ENCODE peak calls at places on chromosomes 2 and 18, in four cellular contexts. One of them, this sample, is unnamed.

GRCh38 chr2:215003001-215003400 is 135.4 kb downstream of the ABCA12 start:
- DNase-seq in sigmoid colon: no peak
- DNase-seq in HTR-8/SVneo: no peak
- DNase-seq in occipital lobe: peak
- DNase-seq in this sample: peak

GRCh38 chr18:54254265-54254758 is 15.0 kb upstream of the POLI start:
- DNase-seq in occipital lobe: no peak
- DNase-seq in HTR-8/SVneo: no peak
- DNase-seq in sigmoid colon: no peak
- DNase-seq in this sample: no peak

GRCh38 chr2:178592655-178593054 is 112.4 kb downstream of the PLEKHA3 start:
- DNase-seq in sigmoid colon: no peak
- DNase-seq in occipital lobe: no peak
- DNase-seq in HTR-8/SVneo: no peak
- DNase-seq in this sample: no peak

GRCh38 chr18:27685807-27686412 is 491.0 kb downstream of the CDH2 start:
- DNase-seq in sigmoid colon: no peak
- DNase-seq in occipital lobe: no peak
- DNase-seq in HTR-8/SVneo: no peak
- DNase-seq in this sample: no peak

GRCh38 chr18:13112982-13113381 is 105.6 kb upstream of the LDLRAD4 start:
- DNase-seq in occipital lobe: peak
- DNase-seq in sigmoid colon: peak
- DNase-seq in HTR-8/SVneo: no peak
- DNase-seq in this sample: no peak

GRCh38 chr2:156434461-156435291 is 1.5 kb upstream of the GPD2 start:
- DNase-seq in HTR-8/SVneo: no peak
- DNase-seq in occipital lobe: no peak
- DNase-seq in sigmoid colon: no peak
- DNase-seq in this sample: no peak

GRCh38 chr18:55950379-55951166 is 362.6 kb upstream of the TCF4 start:
- DNase-seq in occipital lobe: no peak
- DNase-seq in HTR-8/SVneo: no peak
- DNase-seq in sigmoid colon: no peak
- DNase-seq in this sample: no peak

GRCh38 chr2:41605914-41606313 is 441.9 kb upstream of the PKDCC start:
- DNase-seq in sigmoid colon: no peak
- DNase-seq in HTR-8/SVneo: no peak
- DNase-seq in occipital lobe: no peak
- DNase-seq in this sample: no peak

GRCh38 chr2:10333247-10333613 is 30.5 kb downstream of the HPCAL1 start:
- DNase-seq in HTR-8/SVneo: no peak
- DNase-seq in sigmoid colon: no peak
- DNase-seq in occipital lobe: no peak
- DNase-seq in this sample: no peak